ENCODE peak calls at places on chromosomes 11 and 22, in nine cellular contexts. G is IMR-90, Q is A549, S is HCT116, X is upper lobe of left lung, E is ovary, P is gastrocnemius medialis, T is tibial nerve, M is transverse colon. F is an unnamed sample. For H3K4me1, the result is how much of the 10 kb centered on the place peaks cover.

GRCh38 chr22:31944700-31945477 is 554 bp downstream of the YWHAH start:
- DNase-seq in E (peak), X (peak), T (peak), G (no peak), P (no peak), M (peak), S (no peak), Q (peak), F (peak)

GRCh38 chr22:43411040-43411919 is 534 bp upstream of the MPPED1 start:
- DNase-seq in M (no peak), E (peak), P (no peak), S (no peak), Q (no peak), G (no peak), T (no peak), X (no peak), F (no peak)

GRCh38 chr11:118002541-118003019 is 16.4 kb downstream of the IL10RA start:
- DNase-seq in X (no peak), S (no peak), P (no peak), T (no peak), Q (no peak), G (no peak), E (peak), M (peak), F (no peak)

GRCh38 chr11:1762537-1763302 is 1.0 kb downstream of the CTSD start:
- DNase-seq in Q (peak), M (peak), G (no peak), P (peak), X (peak), S (peak), E (no peak), T (no peak), F (peak)

GRCh38 chr11:10162222-10162621 is 131.8 kb downstream of the SBF2 start:
- DNase-seq in T (no peak), S (no peak), Q (no peak), E (no peak), X (no peak), G (no peak), M (no peak), P (no peak), F (no peak)

GRCh38 chr22:43263645-43264514 is 76.9 kb upstream of the TTLL12 start:
- DNase-seq in E (peak), P (peak), X (peak), Q (no peak), M (peak), S (peak), T (no peak), G (peak), F (peak)

GRCh38 chr11:95520765-95521542 is 268.6 kb downstream of the FAM76B start:
- DNase-seq in E (no peak), T (no peak), G (no peak), M (no peak), X (no peak), Q (no peak), S (no peak), P (no peak), F (no peak)

GRCh38 chr11:128688031-128688713 is 5.7 kb upstream of the FLI1 start:
- DNase-seq in G (no peak), Q (no peak), X (no peak), T (no peak), S (no peak), M (no peak), E (no peak), P (no peak), F (no peak)

GRCh38 chr11:20991471-20991870 is 322.1 kb downstream of the NELL1 start:
- DNase-seq in G (no peak), Q (no peak), X (no peak), T (no peak), M (no peak), E (no peak), P (no peak), S (no peak), F (no peak)

GRCh38 chr11:36131719-36132349 is 157.4 kb downstream of the COMMD9 start:
- DNase-seq in X (peak), G (peak), E (peak), T (peak), P (peak), M (peak), Q (no peak), S (no peak), F (peak)

GRCh38 chr11:11552688-11553087 is 69.1 kb downstream of the GALNT18 start:
- DNase-seq in S (no peak), Q (no peak), P (no peak), E (no peak), T (no peak), G (no peak), X (peak), M (peak), F (no peak)

GRCh38 chr22:16601437-16602223 is 9.0 kb upstream of the CCT8L2 start:
- DNase-seq in Q (no peak), E (peak), G (no peak), X (no peak), P (no peak), M (no peak), S (no peak), T (no peak), F (no peak)

GRCh38 chr11:47378011-47378835 is at the start of gene SPI1:
- DNase-seq in G (no peak), T (no peak), S (no peak), P (peak), M (peak), X (peak), Q (no peak), E (no peak), F (peak)

GRCh38 chr11:8732748-8733241 is 50.2 kb downstream of the RPL27A start:
- DNase-seq in E (peak), T (peak), M (peak), G (peak), X (peak), Q (no peak), P (peak), S (no peak), F (peak)

GRCh38 chr22:25161017-25161915 is 38.4 kb upstream of the CRYBB3 start:
- DNase-seq in S (no peak), G (no peak), P (no peak), X (no peak), T (no peak), Q (no peak), E (no peak), M (no peak), F (no peak)

GRCh38 chr11:106875013-106875412 is 143.3 kb downstream of the GUCY1A2 start:
- DNase-seq in Q (no peak), M (no peak), E (no peak), X (no peak), S (no peak), G (no peak), T (no peak), P (no peak), F (no peak)

GRCh38 chr11:123450593-123450992 is 20.5 kb downstream of the GRAMD1B start:
- DNase-seq in Q (no peak), M (no peak), X (no peak), S (no peak), G (peak), P (no peak), T (no peak), E (peak), F (no peak)

GRCh38 chr11:11865449-11865848 is 23.7 kb downstream of the USP47 start:
- DNase-seq in P (no peak), Q (no peak), X (no peak), S (no peak), T (no peak), G (no peak), M (no peak), E (no peak), F (no peak)

GRCh38 chr11:36091256-36091811 is 147.5 kb downstream of the LDLRAD3 start:
- DNase-seq in Q (no peak), P (no peak), X (no peak), G (peak), M (no peak), E (no peak), T (no peak), S (no peak), F (no peak)

GRCh38 chr11:9815486-9816136 is 151.7 kb downstream of the SWAP70 start:
- DNase-seq in G (peak), E (no peak), M (no peak), P (peak), S (no peak), Q (peak), T (no peak), X (no peak), F (no peak)

GRCh38 chr22:44428941-44429615 is 69.0 kb downstream of the RTL6 start:
- DNase-seq in M (no peak), P (no peak), X (no peak), T (no peak), E (no peak), G (no peak), S (no peak), Q (no peak), F (no peak)

GRCh38 chr11:108369064-108369463 is 98.3 kb downstream of the C11orf65 start:
- DNase-seq in P (no peak), Q (no peak), T (no peak), G (peak), E (no peak), X (no peak), S (no peak), M (no peak), F (no peak)

GRCh38 chr22:45627489-45628233 is 44.0 kb upstream of the ATXN10 start:
- DNase-seq in E (no peak), M (no peak), T (no peak), Q (no peak), P (no peak), G (no peak), X (no peak), S (no peak), F (no peak)

GRCh38 chr22:45932066-45932465 is 44.9 kb downstream of the WNT7B start:
- DNase-seq in P (no peak), G (no peak), M (no peak), E (no peak), S (no peak), X (no peak), T (no peak), Q (no peak), F (no peak)

GRCh38 chr11:87300640-87301381 is 263.1 kb downstream of the TMEM135 start:
- DNase-seq in P (no peak), G (peak), T (no peak), X (no peak), M (peak), E (no peak), Q (no peak), S (no peak), F (no peak)

GRCh38 chr22:46501701-46502100 is 35.7 kb downstream of the CELSR1 start:
- DNase-seq in T (no peak), Q (no peak), M (no peak), X (no peak), E (no peak), G (peak), S (no peak), P (no peak), F (no peak)

GRCh38 chr11:69409812-69410645 is 71.4 kb upstream of the LINC01488 start:
- DNase-seq in E (no peak), G (no peak), S (no peak), X (no peak), P (no peak), M (no peak), T (no peak), Q (no peak), F (no peak)

GRCh38 chr11:110317516-110317932 is 21.1 kb upstream of the RDX start:
- DNase-seq in P (no peak), X (no peak), G (peak), S (no peak), Q (no peak), E (no peak), M (no peak), T (no peak), F (no peak)

GRCh38 chr11:117572671-117573070 is 224.3 kb downstream of the DSCAML1 start:
- DNase-seq in X (no peak), G (no peak), Q (no peak), E (no peak), M (no peak), S (no peak), P (no peak), T (no peak), F (no peak)

GRCh38 chr11:44622721-44623258 is 57.3 kb downstream of the CD82 start:
- DNase-seq in P (no peak), T (no peak), X (peak), M (no peak), G (no peak), E (peak), Q (no peak), S (no peak), F (peak)

GRCh38 chr22:28810839-28811491 is 10.6 kb upstream of the XBP1 start:
- DNase-seq in Q (no peak), G (no peak), P (no peak), S (no peak), E (no peak), X (peak), T (no peak), M (no peak), F (no peak)

GRCh38 chr11:96342131-96342970 is 644 bp downstream of the MAML2 start:
- DNase-seq in T (no peak), G (no peak), Q (no peak), E (no peak), X (no peak), S (no peak), P (no peak), M (no peak), F (no peak)

GRCh38 chr11:76265771-76266241 is 59.5 kb upstream of the WNT11 start:
- DNase-seq in P (peak), X (no peak), G (no peak), T (no peak), E (no peak), S (no peak), M (no peak), Q (no peak), F (no peak)

GRCh38 chr11:115961168-115962003 is 457.2 kb upstream of the CADM1 start:
- DNase-seq in P (no peak), Q (no peak), S (no peak), T (no peak), X (no peak), E (no peak), M (no peak), G (no peak), F (no peak)

GRCh38 chr22:40200795-40201194 is 23.1 kb downstream of the TNRC6B start:
- DNase-seq in G (no peak), Q (no peak), P (no peak), M (no peak), S (no peak), T (no peak), E (no peak), X (no peak), F (no peak)
- H3K4me1 ChIP-seq in G (under half), Q (under half), P (under half), M (under half), S (under half), T (under half), E (under half), X (under half), F (half or more)

GRCh38 chr11:121500275-121500674 is 47.5 kb upstream of the SORL1-AS1 start:
- DNase-seq in G (no peak), S (no peak), Q (no peak), X (no peak), T (no peak), E (no peak), M (no peak), P (no peak), F (no peak)

GRCh38 chr11:121499405-121499804 is 46.6 kb upstream of the SORL1-AS1 start:
- DNase-seq in E (no peak), X (no peak), S (no peak), Q (no peak), G (no peak), M (no peak), P (no peak), T (no peak), F (no peak)

GRCh38 chr11:121497176-121497995 is 44.6 kb upstream of the SORL1-AS1 start:
- DNase-seq in S (no peak), M (peak), Q (no peak), G (no peak), E (no peak), X (no peak), T (no peak), P (no peak), F (no peak)

GRCh38 chr11:121489823-121490222 is 37.1 kb upstream of the SORL1-AS1 start:
- DNase-seq in T (no peak), E (no peak), M (no peak), Q (no peak), P (no peak), G (no peak), X (no peak), S (no peak), F (no peak)

GRCh38 chr11:121494355-121495099 is 41.8 kb upstream of the SORL1-AS1 start:
- DNase-seq in Q (no peak), P (no peak), E (no peak), S (no peak), X (no peak), T (no peak), M (no peak), G (no peak), F (no peak)
- H3K4me3 ChIP-seq in Q (no peak), P (no peak), E (no peak), S (no peak), X (no peak), T (no peak), M (no peak), G (no peak), F (no peak)

DNA sequence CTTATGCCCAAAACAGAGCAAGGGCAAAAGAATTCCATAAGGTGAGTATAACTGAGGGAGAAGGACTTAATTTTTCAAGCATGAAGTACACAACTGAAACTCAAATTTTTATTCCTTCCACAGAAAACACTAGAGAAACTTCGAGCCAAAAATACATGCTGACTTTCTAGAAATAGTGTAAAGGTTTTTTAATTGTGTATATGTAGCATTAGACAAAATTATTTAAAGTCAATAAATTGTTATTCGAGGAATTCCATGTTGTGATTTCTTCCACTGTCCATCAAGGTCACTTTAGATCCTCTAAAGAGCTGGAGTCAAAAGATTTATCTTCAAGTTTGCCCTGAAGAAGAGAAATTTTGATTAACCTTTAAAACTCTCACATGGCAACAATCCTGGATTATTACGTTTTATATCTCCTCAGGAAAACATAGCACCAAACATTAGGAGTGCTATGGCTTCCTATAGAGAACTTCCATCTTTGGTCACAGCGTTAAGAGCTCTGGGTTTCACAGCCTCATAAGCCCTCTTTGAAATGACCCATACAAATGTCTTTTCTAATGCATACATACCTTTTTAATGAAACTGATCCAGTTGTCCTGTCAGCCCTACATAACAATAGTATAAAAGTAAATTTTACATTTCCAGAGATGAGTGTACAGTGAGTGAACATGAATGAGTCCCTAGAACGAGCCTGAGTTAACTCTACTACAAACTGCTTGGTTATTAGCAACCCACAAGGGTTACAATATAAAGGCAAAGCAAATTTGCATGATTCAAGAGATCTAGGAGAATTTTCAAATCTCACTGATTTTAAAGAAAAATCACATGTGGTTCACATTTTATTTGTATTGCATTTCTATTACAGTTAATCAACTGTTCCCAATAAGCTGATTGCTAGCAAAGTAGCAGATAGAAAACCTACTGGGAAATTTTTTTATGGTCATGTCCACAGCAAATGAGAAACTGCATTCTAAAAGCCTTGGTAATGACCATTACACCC is 10.9 kb downstream of the TAF1D start:
- DNase-seq in T (no peak), Q (no peak), M (no peak), X (no peak), S (no peak), P (no peak), G (no peak), E (no peak), F (no peak)
- TF ChIP-seq POLR2A in T (no peak), Q (no peak), M (no peak), X (no peak), S (no peak), P (no peak), G (no peak), E (no peak), F (no peak)

DNA sequence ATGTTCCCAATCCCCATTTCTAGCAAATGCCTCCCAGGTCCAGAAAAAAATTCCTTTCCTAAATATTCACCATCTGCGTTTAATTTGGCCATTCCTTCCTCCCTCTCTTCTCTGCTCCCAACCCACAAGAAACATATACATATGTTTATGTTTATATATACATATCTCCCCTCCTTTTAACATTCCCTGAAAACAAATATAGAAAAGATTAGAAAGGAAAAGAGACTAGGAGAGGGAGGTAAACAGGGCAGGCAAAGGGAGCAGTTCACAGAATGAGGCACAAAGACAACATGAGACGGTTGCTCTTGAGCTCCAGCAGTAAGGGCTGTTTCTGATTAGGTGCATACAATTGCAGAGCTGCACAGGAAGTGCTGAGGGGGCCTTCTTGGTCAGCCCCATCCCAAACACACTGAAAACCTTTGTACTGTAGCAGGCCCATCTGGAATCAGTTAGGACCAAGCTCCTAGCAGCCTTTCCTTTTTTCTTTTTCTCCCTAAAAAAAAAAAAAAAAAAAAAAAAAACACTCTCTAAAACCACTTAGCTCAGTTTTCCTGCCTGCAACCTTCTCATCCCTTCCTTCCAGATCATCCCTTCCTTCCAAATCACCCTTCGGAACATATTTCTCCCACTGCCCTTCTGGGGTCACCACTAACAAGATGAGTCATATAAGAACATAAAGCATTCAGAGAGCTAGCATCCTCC is 57.1 kb downstream of the RBFOX2 start:
- DNase-seq in X (no peak), G (peak), M (no peak), S (no peak), T (no peak), E (no peak), P (no peak), Q (no peak), F (no peak)
- H3K4me1 ChIP-seq in X (under half), G (under half), M (under half), S (under half), T (under half), E (under half), P (under half), Q (under half), F (under half)

GRCh38 chr22:21714784-21715183 is 20.8 kb downstream of the YPEL1 start:
- DNase-seq in S (no peak), P (no peak), X (no peak), T (no peak), E (no peak), M (no peak), Q (no peak), G (peak), F (no peak)

GRCh38 chr22:21714059-21714770 is 21.4 kb downstream of the YPEL1 start:
- DNase-seq in X (no peak), T (no peak), S (no peak), Q (no peak), G (no peak), M (no peak), P (peak), E (no peak), F (peak)

GRCh38 chr22:21711851-21712250 is 23.7 kb downstream of the YPEL1 start:
- DNase-seq in E (no peak), T (no peak), G (no peak), Q (no peak), M (no peak), S (no peak), X (no peak), P (no peak), F (no peak)

GRCh38 chr22:21713428-21714058 is 22.1 kb downstream of the YPEL1 start:
- DNase-seq in X (no peak), P (peak), Q (no peak), M (no peak), E (no peak), G (no peak), S (no peak), T (no peak), F (no peak)

GRCh38 chr22:21712751-21713427 is 22.7 kb downstream of the YPEL1 start:
- DNase-seq in X (peak), M (peak), G (peak), T (no peak), Q (peak), S (peak), E (peak), P (peak), F (peak)
- H3K4me3 ChIP-seq in X (no peak), M (no peak), G (no peak), T (peak), Q (no peak), S (peak), E (no peak), P (no peak), F (peak)

DNA sequence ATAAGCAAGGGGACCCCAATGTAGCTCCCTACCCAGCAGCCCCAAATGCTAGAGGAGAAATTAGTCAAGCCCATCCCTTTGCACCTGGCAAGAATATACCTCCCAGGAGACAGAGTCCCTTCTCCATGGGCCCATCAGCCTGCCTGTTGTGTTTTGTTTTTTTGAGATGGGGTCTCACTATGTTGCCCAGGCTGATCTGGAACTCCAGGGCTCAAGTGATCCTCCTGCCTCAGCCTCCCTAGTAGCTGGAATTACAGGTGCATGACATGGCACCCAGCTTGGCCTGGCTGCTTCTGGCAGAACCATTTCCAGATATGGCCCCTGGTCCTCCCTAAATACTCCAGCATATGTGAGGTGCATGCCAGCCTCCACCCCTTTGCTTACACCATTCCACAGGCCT is 22.1 kb downstream of the PDE2A start:
- DNase-seq in G (no peak), S (no peak), Q (no peak), M (no peak), T (no peak), E (no peak), X (no peak), P (no peak), F (no peak)
- TF ChIP-seq POLR2A in G (no peak), S (no peak), Q (no peak), M (no peak), T (no peak), E (no peak), X (no peak), P (no peak), F (no peak)